ENCODE peak calls at places on chromosomes 3 and 15, in nine cellular contexts. P, D, O, M, B, H, N, F and R are unnamed samples.

GRCh38 chr15:53457479-53457878 is 302.0 kb downstream of the WDR72 start:
- DNase-seq in P (no peak), D (no peak), O (no peak), M (no peak), B (no peak), H (no peak), N (no peak), F (no peak), R (no peak)

GRCh38 chr3:155323063-155323666 is 29.7 kb upstream of the STRIT1 start:
- DNase-seq in P (peak; percentile 83), D (peak; percentile 38), O (peak; percentile 12), M (no peak), B (peak; percentile 49), H (peak; percentile 92), N (peak; percentile 50), F (no peak), R (no peak)

GRCh38 chr3:183244981-183245476 is 8.0 kb upstream of the B3GNT5 start:
- DNase-seq in P (no peak), D (no peak), O (no peak), M (no peak), B (no peak), H (no peak), N (no peak), F (no peak), R (no peak)

GRCh38 chr3:70647094-70647493 is 334.7 kb upstream of the MDFIC2 start:
- DNase-seq in P (no peak), D (no peak), O (no peak), M (no peak), B (no peak), H (no peak), N (no peak), F (no peak), R (no peak)

GRCh38 chr15:74540135-74540760 is 772 bp upstream of the ARID3B start:
- DNase-seq in P (no peak), D (peak; percentile 25), O (no peak), M (no peak), B (no peak), H (no peak), N (no peak), F (no peak), R (no peak)

GRCh38 chr3:45582407-45582806 is 12.1 kb upstream of the LIMD1 start:
- DNase-seq in P (peak; percentile 27), D (no peak), O (no peak), M (no peak), B (no peak), H (peak; percentile 63), N (no peak), F (no peak), R (no peak)

GRCh38 chr15:49044761-49045571 is 1.3 kb downstream of the SECISBP2L start:
- DNase-seq in P (no peak), D (no peak), O (no peak), M (no peak), B (no peak), H (peak; percentile 29), N (peak; percentile 2), F (no peak), R (no peak)

GRCh38 chr15:56460046-56460445 is 4.9 kb downstream of the MNS1 start:
- DNase-seq in P (no peak), D (no peak), O (no peak), M (no peak), B (no peak), H (no peak), N (no peak), F (no peak), R (no peak)

GRCh38 chr3:63861306-63861705 is 2.3 kb downstream of the THOC7 start:
- DNase-seq in P (no peak), D (no peak), O (no peak), M (no peak), B (no peak), H (no peak), N (no peak), F (no peak), R (no peak)

GRCh38 chr3:88195951-88196434 is 46.2 kb downstream of the C3orf38 start:
- DNase-seq in P (peak; percentile 34), D (no peak), O (no peak), M (no peak), B (no peak), H (peak; percentile 47), N (no peak), F (no peak), R (no peak)

GRCh38 chr3:136817448-136817847 is 1.5 kb upstream of the SLC35G2 start:
- DNase-seq in P (no peak), D (no peak), O (no peak), M (no peak), B (no peak), H (peak; percentile 21), N (no peak), F (no peak), R (no peak)

GRCh38 chr15:80984856-80985255 is 4.8 kb downstream of the MESD start:
- DNase-seq in P (no peak), D (no peak), O (no peak), M (no peak), B (no peak), H (peak; percentile 57), N (peak; percentile 62), F (no peak), R (no peak)

GRCh38 chr3:195117978-195118581 is 152.9 kb downstream of the XXYLT1 start:
- DNase-seq in P (no peak), D (no peak), O (no peak), M (no peak), B (no peak), H (peak; percentile 30), N (no peak), F (no peak), R (no peak)
- TF ChIP-seq CTCF in P (peak; percentile 41), D (peak; percentile 13), O (peak; percentile 29), M (no peak), B (peak; percentile 24), H (peak; percentile 43), N (peak; percentile 15), F (no peak), R (peak; percentile 32)

DNA sequence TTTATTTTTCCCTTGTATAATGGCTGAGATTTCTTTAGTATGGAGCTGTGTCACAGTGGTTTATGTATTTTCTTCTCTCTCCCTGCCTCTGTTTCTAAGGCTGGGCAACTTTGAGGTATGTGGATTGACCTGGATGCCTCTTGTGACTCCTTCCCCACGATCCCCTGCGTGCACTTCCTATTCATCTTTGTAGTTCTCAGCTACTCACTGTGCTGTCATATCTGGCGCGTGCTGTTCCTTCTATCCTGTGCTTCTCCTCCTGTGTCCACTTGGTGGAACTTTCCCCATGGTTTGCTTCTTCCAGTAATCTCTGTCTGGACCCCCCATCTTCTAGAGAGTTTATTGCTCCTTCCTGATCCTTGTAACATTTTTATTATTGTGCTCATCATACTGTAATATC is 97.3 kb downstream of the AKAP13 start:
- DNase-seq in P (peak; percentile 55), D (no peak), O (no peak), M (no peak), B (no peak), H (peak; percentile 57), N (no peak), F (no peak), R (no peak)
- TF ChIP-seq CTCF in P (peak; percentile 46), D (no peak), O (no peak), M (no peak), B (no peak), H (peak; percentile 52), N (no peak), F (no peak), R (peak; percentile 22)

GRCh38 chr15:41283653-41284424 is 48.6 kb downstream of the OIP5 start:
- DNase-seq in P (peak; percentile 99), D (peak; percentile 98), O (peak; percentile 99), M (peak; percentile 98), B (peak; percentile 97), H (peak; percentile 100), N (peak; percentile 98), F (peak; percentile 97), R (peak; percentile 97)
- TF ChIP-seq CTCF in P (no peak), D (no peak), O (no peak), M (no peak), B (no peak), H (no peak), N (no peak), F (no peak), R (no peak)

DNA sequence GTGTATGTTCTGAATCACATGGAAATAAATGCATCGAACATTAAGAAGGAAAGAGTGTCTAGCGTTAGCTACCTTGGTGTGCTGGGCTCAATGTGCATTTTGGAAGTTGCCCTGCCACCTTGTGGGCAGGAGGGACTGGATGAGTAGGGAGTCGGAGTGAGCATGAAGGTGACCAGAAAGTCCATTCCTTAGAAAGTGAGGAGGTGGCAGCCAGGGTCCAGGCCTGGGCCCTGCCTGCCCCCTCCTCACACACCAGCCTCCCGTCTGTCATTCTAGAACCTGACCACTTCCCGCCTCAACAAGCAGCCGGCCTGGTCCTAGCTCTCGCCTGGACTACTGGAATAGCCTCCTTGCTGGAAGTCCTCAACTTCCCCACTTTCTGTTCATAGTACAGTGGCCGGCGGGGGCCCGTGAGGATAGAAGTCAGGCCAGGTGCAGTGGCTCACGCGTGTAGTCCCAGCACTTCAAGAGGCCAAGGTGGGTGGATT is 10.2 kb upstream of the GATA2 start:
- DNase-seq in P (no peak), D (no peak), O (no peak), M (no peak), B (no peak), H (no peak), N (no peak), F (no peak), R (no peak)
- TF ChIP-seq CTCF in P (peak; percentile 35), D (no peak), O (no peak), M (no peak), B (no peak), H (no peak), N (no peak), F (no peak), R (peak; percentile 44)

GRCh38 chr3:179410317-179410716 is 41.0 kb downstream of the GNB4 start:
- DNase-seq in P (no peak), D (no peak), O (no peak), M (no peak), B (no peak), H (no peak), N (no peak), F (no peak), R (no peak)
- TF ChIP-seq CTCF in P (no peak), D (no peak), O (no peak), M (no peak), B (peak; percentile 11), H (no peak), N (no peak), F (no peak), R (no peak)

GRCh38 chr15:38796589-38796988 is 232.0 kb upstream of the RASGRP1 start:
- DNase-seq in P (no peak), D (no peak), O (no peak), M (no peak), B (no peak), H (no peak), N (no peak), F (no peak), R (no peak)
- TF ChIP-seq CTCF in P (no peak), D (no peak), O (no peak), M (no peak), B (no peak), H (no peak), N (no peak), F (no peak), R (no peak)